ENCODE peak calls at places on chromosomes 6 and 20, in eight cellular contexts. One of them, this sample, is unnamed.

GRCh38 chr20:37535443-37536132 is 7.9 kb upstream of the BLCAP start:
- DNase-seq in cardiac muscle cell: no peak
- DNase-seq in A549: no peak
- DNase-seq in lower leg skin: peak; percentile 59
- DNase-seq in fibroblast of the aortic adventitia: no peak
- DNase-seq in heart left ventricle: no peak
- DNase-seq in hepatocyte: no peak
- DNase-seq in PC-3: no peak
- DNase-seq in this sample: no peak

GRCh38 chr20:23407770-23408467 is 13.4 kb downstream of the NAPB start:
- DNase-seq in cardiac muscle cell: no peak
- DNase-seq in A549: no peak
- DNase-seq in lower leg skin: no peak
- DNase-seq in fibroblast of the aortic adventitia: no peak
- DNase-seq in heart left ventricle: no peak
- DNase-seq in hepatocyte: no peak
- DNase-seq in PC-3: no peak
- DNase-seq in this sample: no peak

GRCh38 chr20:53872081-53872541 is 198.3 kb downstream of the BCAS1 start:
- DNase-seq in cardiac muscle cell: no peak
- DNase-seq in A549: no peak
- DNase-seq in lower leg skin: no peak
- DNase-seq in fibroblast of the aortic adventitia: peak; percentile 23
- DNase-seq in heart left ventricle: no peak
- DNase-seq in hepatocyte: no peak
- DNase-seq in PC-3: no peak
- DNase-seq in this sample: no peak

GRCh38 chr20:52102126-52102525 is 89.5 kb downstream of the ZFP64 start:
- DNase-seq in cardiac muscle cell: no peak
- DNase-seq in A549: no peak
- DNase-seq in lower leg skin: no peak
- DNase-seq in fibroblast of the aortic adventitia: no peak
- DNase-seq in heart left ventricle: no peak
- DNase-seq in hepatocyte: no peak
- DNase-seq in PC-3: no peak
- DNase-seq in this sample: no peak

GRCh38 chr20:63915471-63915870 is 20.5 kb downstream of the DNAJC5 start:
- DNase-seq in cardiac muscle cell: no peak
- DNase-seq in A549: no peak
- DNase-seq in lower leg skin: no peak
- DNase-seq in fibroblast of the aortic adventitia: no peak
- DNase-seq in heart left ventricle: peak; percentile 37
- DNase-seq in hepatocyte: no peak
- DNase-seq in PC-3: no peak
- DNase-seq in this sample: no peak

GRCh38 chr6:130183271-130184222 is 39.2 kb downstream of the SAMD3 start:
- DNase-seq in cardiac muscle cell: no peak
- DNase-seq in A549: no peak
- DNase-seq in lower leg skin: no peak
- DNase-seq in fibroblast of the aortic adventitia: no peak
- DNase-seq in heart left ventricle: no peak
- DNase-seq in hepatocyte: no peak
- DNase-seq in PC-3: no peak
- DNase-seq in this sample: no peak

GRCh38 chr20:45833030-45833882 is at the start of gene SNX21:
- DNase-seq in cardiac muscle cell: peak; percentile 99
- DNase-seq in A549: peak; percentile 71
- DNase-seq in lower leg skin: peak; percentile 95
- DNase-seq in fibroblast of the aortic adventitia: peak; percentile 97
- DNase-seq in heart left ventricle: peak; percentile 88
- DNase-seq in hepatocyte: peak; percentile 91
- DNase-seq in PC-3: peak; percentile 82
- DNase-seq in this sample: peak; percentile 72

GRCh38 chr6:112806163-112806900 is 459.2 kb downstream of the RFPL4B start:
- DNase-seq in cardiac muscle cell: no peak
- DNase-seq in A549: no peak
- DNase-seq in lower leg skin: no peak
- DNase-seq in fibroblast of the aortic adventitia: no peak
- DNase-seq in heart left ventricle: no peak
- DNase-seq in hepatocyte: no peak
- DNase-seq in PC-3: no peak
- DNase-seq in this sample: no peak

GRCh38 chr20:38221041-38221589 is 39.4 kb downstream of the KIAA1755 start:
- DNase-seq in cardiac muscle cell: peak; percentile 62
- DNase-seq in A549: peak; percentile 91
- DNase-seq in lower leg skin: peak; percentile 90
- DNase-seq in fibroblast of the aortic adventitia: peak; percentile 61
- DNase-seq in heart left ventricle: peak; percentile 53
- DNase-seq in hepatocyte: peak; percentile 87
- DNase-seq in PC-3: peak; percentile 92
- DNase-seq in this sample: no peak

GRCh38 chr6:107719160-107719559 is 105.0 kb downstream of the SCML4 start:
- DNase-seq in cardiac muscle cell: no peak
- DNase-seq in A549: no peak
- DNase-seq in lower leg skin: peak; percentile 74
- DNase-seq in fibroblast of the aortic adventitia: no peak
- DNase-seq in heart left ventricle: no peak
- DNase-seq in hepatocyte: no peak
- DNase-seq in PC-3: no peak
- DNase-seq in this sample: no peak

DNA sequence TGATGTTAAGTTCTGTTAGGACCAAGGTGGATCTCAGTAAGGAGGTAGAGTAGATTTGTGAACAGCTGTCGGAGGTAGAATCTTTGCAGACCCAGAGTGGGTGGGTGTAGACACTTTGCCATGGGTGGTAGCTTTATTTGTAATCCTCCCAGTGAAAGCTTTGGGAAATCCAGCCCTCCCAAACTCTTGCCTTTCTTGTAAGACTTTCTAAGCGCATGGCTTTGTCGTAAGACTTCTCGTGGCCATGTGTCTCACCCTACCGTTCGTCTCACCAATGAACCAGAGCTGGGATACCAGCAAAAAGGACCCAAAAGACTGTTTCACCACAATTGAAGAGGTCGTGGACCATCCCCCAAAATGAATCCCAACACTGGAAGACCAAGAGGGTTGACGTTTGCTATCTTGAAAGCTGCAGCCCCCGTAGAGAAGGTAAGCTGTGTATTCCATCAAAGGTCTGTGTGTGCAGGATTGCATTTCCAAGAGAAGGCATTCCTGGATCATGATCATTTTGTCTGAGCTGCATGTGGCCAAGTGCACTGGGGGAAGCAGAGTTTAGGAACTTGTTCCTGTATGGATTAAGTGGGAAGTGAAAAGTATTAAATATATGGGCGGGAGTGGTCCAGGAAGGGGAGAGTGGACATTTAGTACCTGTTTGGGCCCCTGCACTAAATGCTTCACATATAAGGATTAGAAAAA is 5.8 kb upstream of the TMEM14A start:
- DNase-seq in cardiac muscle cell: no peak
- DNase-seq in A549: no peak
- DNase-seq in lower leg skin: no peak
- DNase-seq in fibroblast of the aortic adventitia: no peak
- DNase-seq in heart left ventricle: no peak
- DNase-seq in hepatocyte: no peak
- DNase-seq in PC-3: no peak
- DNase-seq in this sample: no peak
- H3K4me3 ChIP-seq in cardiac muscle cell: peak overlapping the region; percentile 69
- H3K4me3 ChIP-seq in A549: peak overlapping the region; percentile 57
- H3K4me3 ChIP-seq in lower leg skin: no peak overlapping the region
- H3K4me3 ChIP-seq in fibroblast of the aortic adventitia: peak overlapping the region; percentile 80
- H3K4me3 ChIP-seq in heart left ventricle: peak overlapping the region; percentile 74
- H3K4me3 ChIP-seq in hepatocyte: peak overlapping the region; percentile 80
- H3K4me3 ChIP-seq in PC-3: peak overlapping the region; percentile 81
- H3K4me3 ChIP-seq in this sample: peak overlapping the region; percentile 59

GRCh38 chr6:40536442-40536841 is 50.7 kb downstream of the LRFN2 start:
- DNase-seq in cardiac muscle cell: peak; percentile 10
- DNase-seq in A549: peak; percentile 9
- DNase-seq in lower leg skin: no peak
- DNase-seq in fibroblast of the aortic adventitia: no peak
- DNase-seq in heart left ventricle: no peak
- DNase-seq in hepatocyte: peak; percentile 42
- DNase-seq in PC-3: peak; percentile 4
- DNase-seq in this sample: no peak
- TF ChIP-seq CTCF in cardiac muscle cell: peak; percentile 15
- TF ChIP-seq CTCF in A549: no peak
- TF ChIP-seq CTCF in lower leg skin: no peak
- TF ChIP-seq CTCF in fibroblast of the aortic adventitia: no peak
- TF ChIP-seq CTCF in heart left ventricle: no peak
- TF ChIP-seq CTCF in hepatocyte: peak; percentile 25
- TF ChIP-seq CTCF in PC-3: peak; percentile 17
- TF ChIP-seq CTCF in this sample: no peak

GRCh38 chr6:2020909-2021308 is 224.5 kb downstream of the GMDS start:
- DNase-seq in cardiac muscle cell: peak; percentile 47
- DNase-seq in A549: no peak
- DNase-seq in lower leg skin: no peak
- DNase-seq in fibroblast of the aortic adventitia: peak; percentile 54
- DNase-seq in heart left ventricle: no peak
- DNase-seq in hepatocyte: no peak
- DNase-seq in PC-3: peak; percentile 42
- DNase-seq in this sample: peak; percentile 28
- H3K4me3 ChIP-seq in cardiac muscle cell: no peak overlapping the region
- H3K4me3 ChIP-seq in A549: no peak overlapping the region
- H3K4me3 ChIP-seq in lower leg skin: no peak overlapping the region
- H3K4me3 ChIP-seq in fibroblast of the aortic adventitia: no peak overlapping the region
- H3K4me3 ChIP-seq in heart left ventricle: no peak overlapping the region
- H3K4me3 ChIP-seq in hepatocyte: no peak overlapping the region
- H3K4me3 ChIP-seq in PC-3: no peak overlapping the region
- H3K4me3 ChIP-seq in this sample: no peak overlapping the region

GRCh38 chr6:82333781-82334180 is 29.8 kb upstream of the TPBG start:
- DNase-seq in cardiac muscle cell: no peak
- DNase-seq in A549: no peak
- DNase-seq in lower leg skin: no peak
- DNase-seq in fibroblast of the aortic adventitia: no peak
- DNase-seq in heart left ventricle: no peak
- DNase-seq in hepatocyte: no peak
- DNase-seq in PC-3: no peak
- DNase-seq in this sample: no peak

GRCh38 chr6:82330171-82330804 is 33.3 kb upstream of the TPBG start:
- DNase-seq in cardiac muscle cell: no peak
- DNase-seq in A549: no peak
- DNase-seq in lower leg skin: no peak
- DNase-seq in fibroblast of the aortic adventitia: no peak
- DNase-seq in heart left ventricle: no peak
- DNase-seq in hepatocyte: no peak
- DNase-seq in PC-3: no peak
- DNase-seq in this sample: no peak

DNA sequence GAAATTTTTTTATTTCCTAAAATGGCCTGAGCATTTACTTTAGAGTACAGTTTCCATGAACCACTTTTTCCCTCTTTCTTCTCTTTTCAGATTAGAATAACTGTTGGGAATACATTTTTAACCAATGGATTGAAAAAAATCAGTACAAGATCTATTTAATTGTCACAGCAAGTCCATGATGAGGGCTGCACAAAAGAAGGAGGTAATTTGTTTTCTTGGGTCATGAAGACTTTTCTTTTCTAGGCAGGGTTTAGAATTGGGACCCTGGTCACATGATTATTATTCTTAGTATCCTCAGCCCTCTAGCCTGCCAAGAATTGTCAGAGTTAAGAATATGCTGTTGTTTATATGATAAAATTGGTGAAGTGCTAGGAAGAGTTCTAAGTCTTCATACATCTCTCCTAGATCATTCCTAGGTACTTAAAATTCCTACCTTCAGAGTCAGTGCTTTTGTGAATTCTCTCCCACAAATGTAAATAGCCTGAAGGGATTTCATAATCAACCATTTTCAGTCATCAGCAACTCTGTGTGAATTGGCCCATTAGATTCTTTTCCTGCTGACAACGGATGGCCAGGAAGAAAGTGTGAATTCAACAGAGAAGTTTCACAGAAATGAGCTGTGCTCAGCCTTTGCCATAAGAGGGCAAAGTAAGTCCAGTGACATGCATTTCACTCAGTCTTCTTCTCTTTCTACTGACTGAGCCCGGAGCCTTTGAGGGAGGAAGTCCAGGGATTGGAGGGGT is 32.4 kb upstream of the TPBG start:
- DNase-seq in cardiac muscle cell: peak; percentile 42
- DNase-seq in A549: peak; percentile 2
- DNase-seq in lower leg skin: no peak
- DNase-seq in fibroblast of the aortic adventitia: peak; percentile 68
- DNase-seq in heart left ventricle: no peak
- DNase-seq in hepatocyte: peak; percentile 9
- DNase-seq in PC-3: peak; percentile 79
- DNase-seq in this sample: peak; percentile 28
- TF ChIP-seq CTCF in cardiac muscle cell: peak; percentile 29
- TF ChIP-seq CTCF in A549: peak; percentile 41
- TF ChIP-seq CTCF in lower leg skin: no peak
- TF ChIP-seq CTCF in fibroblast of the aortic adventitia: peak; percentile 44
- TF ChIP-seq CTCF in heart left ventricle: no peak
- TF ChIP-seq CTCF in hepatocyte: peak; percentile 7
- TF ChIP-seq CTCF in PC-3: peak; percentile 55
- TF ChIP-seq CTCF in this sample: peak; percentile 23

GRCh38 chr6:22954749-22955385 is 385.5 kb downstream of the HDGFL1 start:
- DNase-seq in cardiac muscle cell: peak; percentile 6
- DNase-seq in A549: no peak
- DNase-seq in lower leg skin: no peak
- DNase-seq in fibroblast of the aortic adventitia: peak; percentile 21
- DNase-seq in heart left ventricle: no peak
- DNase-seq in hepatocyte: no peak
- DNase-seq in PC-3: peak; percentile 43
- DNase-seq in this sample: no peak
- H3K4me3 ChIP-seq in cardiac muscle cell: no peak overlapping the region
- H3K4me3 ChIP-seq in A549: peak overlapping the region; percentile 20
- H3K4me3 ChIP-seq in lower leg skin: no peak overlapping the region
- H3K4me3 ChIP-seq in fibroblast of the aortic adventitia: peak overlapping the region; percentile 41
- H3K4me3 ChIP-seq in heart left ventricle: peak overlapping the region; percentile 38
- H3K4me3 ChIP-seq in hepatocyte: peak overlapping the region; percentile 26
- H3K4me3 ChIP-seq in PC-3: peak overlapping the region; percentile 62
- H3K4me3 ChIP-seq in this sample: no peak overlapping the region

GRCh38 chr20:13947719-13948118 is 42.7 kb downstream of the SEL1L2 start:
- DNase-seq in cardiac muscle cell: no peak
- DNase-seq in A549: no peak
- DNase-seq in lower leg skin: no peak
- DNase-seq in fibroblast of the aortic adventitia: no peak
- DNase-seq in heart left ventricle: no peak
- DNase-seq in hepatocyte: no peak
- DNase-seq in PC-3: no peak
- DNase-seq in this sample: no peak

GRCh38 chr20:13953227-13953626 is 37.2 kb downstream of the SEL1L2 start:
- DNase-seq in cardiac muscle cell: no peak
- DNase-seq in A549: no peak
- DNase-seq in lower leg skin: no peak
- DNase-seq in fibroblast of the aortic adventitia: no peak
- DNase-seq in heart left ventricle: no peak
- DNase-seq in hepatocyte: no peak
- DNase-seq in PC-3: no peak
- DNase-seq in this sample: no peak
- TF ChIP-seq CTCF in cardiac muscle cell: no peak
- TF ChIP-seq CTCF in A549: no peak
- TF ChIP-seq CTCF in lower leg skin: no peak
- TF ChIP-seq CTCF in fibroblast of the aortic adventitia: no peak
- TF ChIP-seq CTCF in heart left ventricle: no peak
- TF ChIP-seq CTCF in hepatocyte: no peak
- TF ChIP-seq CTCF in PC-3: peak; percentile 49
- TF ChIP-seq CTCF in this sample: no peak